ENCODE peak calls at places on chromosomes 2 and 18, in six cellular contexts. One of them, this sample, is unnamed.

GRCh38 chr2:16747706-16748105 is 82.1 kb upstream of the CYRIA start:
- DNase-seq in GM12878: no peak
- DNase-seq in HCT116: no peak
- DNase-seq in HepG2: no peak
- DNase-seq in SK-N-SH: no peak
- DNase-seq in K562: no peak
- DNase-seq in this sample: no peak

GRCh38 chr2:40372586-40372985 is 79.3 kb downstream of the SLC8A1 start:
- DNase-seq in SK-N-SH: no peak
- DNase-seq in HepG2: no peak
- DNase-seq in GM12878: no peak
- DNase-seq in K562: no peak
- DNase-seq in HCT116: no peak
- DNase-seq in this sample: no peak

GRCh38 chr18:60668583-60668982 is 296.0 kb upstream of the MC4R start:
- DNase-seq in HepG2: no peak
- DNase-seq in K562: no peak
- DNase-seq in SK-N-SH: no peak
- DNase-seq in GM12878: no peak
- DNase-seq in HCT116: no peak
- DNase-seq in this sample: no peak

GRCh38 chr2:69113627-69114026 is 100.6 kb downstream of the ANTXR1 start:
- DNase-seq in GM12878: no peak
- DNase-seq in SK-N-SH: no peak
- DNase-seq in HCT116: no peak
- DNase-seq in HepG2: no peak
- DNase-seq in K562: no peak
- DNase-seq in this sample: no peak

GRCh38 chr2:148048475-148049221 is 27.8 kb downstream of the MBD5 start:
- DNase-seq in K562: no peak
- DNase-seq in HepG2: no peak
- DNase-seq in GM12878: peak; percentile 89
- DNase-seq in HCT116: no peak
- DNase-seq in SK-N-SH: no peak
- DNase-seq in this sample: no peak

GRCh38 chr2:29260151-29260772 is 145.0 kb downstream of the CLIP4 start:
- DNase-seq in SK-N-SH: no peak
- DNase-seq in K562: no peak
- DNase-seq in HCT116: no peak
- DNase-seq in HepG2: no peak
- DNase-seq in GM12878: no peak
- DNase-seq in this sample: no peak

GRCh38 chr2:165572155-165572554 is 102.7 kb downstream of the CSRNP3 start:
- DNase-seq in GM12878: no peak
- DNase-seq in HCT116: no peak
- DNase-seq in K562: no peak
- DNase-seq in HepG2: no peak
- DNase-seq in SK-N-SH: peak; percentile 35
- DNase-seq in this sample: no peak

GRCh38 chr18:50631831-50632285 is 72.0 kb downstream of the MAPK4 start:
- DNase-seq in GM12878: no peak
- DNase-seq in K562: no peak
- DNase-seq in SK-N-SH: no peak
- DNase-seq in HCT116: no peak
- DNase-seq in HepG2: no peak
- DNase-seq in this sample: no peak

GRCh38 chr2:65530547-65531320 is 98.3 kb upstream of the SPRED2 start:
- DNase-seq in K562: no peak
- DNase-seq in GM12878: no peak
- DNase-seq in HepG2: no peak
- DNase-seq in HCT116: no peak
- DNase-seq in SK-N-SH: peak; percentile 43
- DNase-seq in this sample: no peak

GRCh38 chr2:178193823-178194599 is at the start of gene OSBPL6:
- DNase-seq in SK-N-SH: peak; percentile 97
- DNase-seq in GM12878: no peak
- DNase-seq in HCT116: peak; percentile 51
- DNase-seq in K562: peak; percentile 95
- DNase-seq in HepG2: peak; percentile 28
- DNase-seq in this sample: peak; percentile 69

GRCh38 chr2:128401680-128402079 is 83.0 kb upstream of the HS6ST1 start:
- DNase-seq in SK-N-SH: no peak
- DNase-seq in HCT116: no peak
- DNase-seq in HepG2: no peak
- DNase-seq in K562: no peak
- DNase-seq in GM12878: no peak
- DNase-seq in this sample: no peak

GRCh38 chr2:4973354-4973753 is 718.8 kb upstream of the SOX11 start:
- DNase-seq in GM12878: no peak
- DNase-seq in HepG2: no peak
- DNase-seq in SK-N-SH: no peak
- DNase-seq in HCT116: no peak
- DNase-seq in K562: no peak
- DNase-seq in this sample: no peak

GRCh38 chr2:98935111-98935770 is 784 bp downstream of the CRACDL start:
- DNase-seq in SK-N-SH: no peak
- DNase-seq in HCT116: no peak
- DNase-seq in K562: no peak
- DNase-seq in GM12878: no peak
- DNase-seq in HepG2: no peak
- DNase-seq in this sample: peak; percentile 85

DNA sequence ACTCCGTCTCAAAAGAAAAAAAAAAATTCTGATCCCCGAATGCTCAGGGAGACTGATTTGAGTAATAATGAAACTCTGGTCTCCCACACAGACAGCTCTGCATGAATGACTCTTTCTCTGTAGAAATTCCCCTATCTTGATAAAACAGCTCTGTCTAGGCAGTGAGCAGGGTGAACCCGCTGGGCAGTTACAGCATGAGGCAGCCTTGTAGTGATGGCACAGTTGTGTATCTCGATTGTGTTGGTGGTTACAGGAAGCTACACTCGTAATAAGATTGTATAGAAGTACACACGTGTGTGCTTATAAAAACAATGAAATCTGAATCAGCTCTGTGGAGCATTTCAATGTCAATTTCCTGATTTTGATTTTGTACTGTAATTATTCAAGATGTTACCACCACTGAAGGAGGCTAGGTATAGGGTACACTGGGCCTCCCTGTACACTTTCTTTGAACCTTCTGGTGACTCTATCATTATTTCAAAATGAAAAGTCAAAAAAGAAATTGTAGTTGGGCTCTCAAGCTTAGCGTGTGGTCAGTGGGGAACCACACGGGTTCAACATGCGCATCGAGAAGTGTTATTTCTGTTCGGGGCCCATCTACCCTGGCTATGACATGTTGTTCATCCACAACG is 34.9 kb upstream of the ATP8B1 start:
- DNase-seq in HepG2: no peak
- DNase-seq in K562: no peak
- DNase-seq in HCT116: no peak
- DNase-seq in SK-N-SH: no peak
- DNase-seq in GM12878: peak; percentile 91
- DNase-seq in this sample: no peak
- TF ChIP-seq JUND in HepG2: no peak
- TF ChIP-seq JUND in K562: no peak
- TF ChIP-seq JUND in HCT116: no peak
- TF ChIP-seq JUND in SK-N-SH: no peak
- TF ChIP-seq JUND in GM12878: peak; percentile 72
- TF ChIP-seq JUND in this sample: no peak

GRCh38 chr18:11561293-11561692 is 48.1 kb upstream of the SLC35G4 start:
- DNase-seq in GM12878: no peak
- DNase-seq in K562: no peak
- DNase-seq in HCT116: no peak
- DNase-seq in HepG2: no peak
- DNase-seq in SK-N-SH: no peak
- DNase-seq in this sample: no peak
- TF ChIP-seq JUND in GM12878: no peak
- TF ChIP-seq JUND in K562: no peak
- TF ChIP-seq JUND in HCT116: no peak
- TF ChIP-seq JUND in HepG2: no peak
- TF ChIP-seq JUND in SK-N-SH: no peak
- TF ChIP-seq JUND in this sample: no peak

GRCh38 chr2:235979753-235980459 is 188.3 kb downstream of the GBX2 start:
- DNase-seq in K562: no peak
- DNase-seq in HepG2: no peak
- DNase-seq in SK-N-SH: no peak
- DNase-seq in HCT116: no peak
- DNase-seq in GM12878: no peak
- DNase-seq in this sample: no peak
- TF ChIP-seq JUND in K562: no peak
- TF ChIP-seq JUND in HepG2: no peak
- TF ChIP-seq JUND in SK-N-SH: no peak
- TF ChIP-seq JUND in HCT116: no peak
- TF ChIP-seq JUND in GM12878: no peak
- TF ChIP-seq JUND in this sample: no peak

GRCh38 chr18:4286256-4286655 is 168.9 kb downstream of the DLGAP1 start:
- DNase-seq in GM12878: no peak
- DNase-seq in HepG2: no peak
- DNase-seq in HCT116: no peak
- DNase-seq in SK-N-SH: no peak
- DNase-seq in K562: no peak
- DNase-seq in this sample: no peak
- TF ChIP-seq JUND in GM12878: no peak
- TF ChIP-seq JUND in HepG2: no peak
- TF ChIP-seq JUND in HCT116: no peak
- TF ChIP-seq JUND in SK-N-SH: no peak
- TF ChIP-seq JUND in K562: no peak
- TF ChIP-seq JUND in this sample: no peak

DNA sequence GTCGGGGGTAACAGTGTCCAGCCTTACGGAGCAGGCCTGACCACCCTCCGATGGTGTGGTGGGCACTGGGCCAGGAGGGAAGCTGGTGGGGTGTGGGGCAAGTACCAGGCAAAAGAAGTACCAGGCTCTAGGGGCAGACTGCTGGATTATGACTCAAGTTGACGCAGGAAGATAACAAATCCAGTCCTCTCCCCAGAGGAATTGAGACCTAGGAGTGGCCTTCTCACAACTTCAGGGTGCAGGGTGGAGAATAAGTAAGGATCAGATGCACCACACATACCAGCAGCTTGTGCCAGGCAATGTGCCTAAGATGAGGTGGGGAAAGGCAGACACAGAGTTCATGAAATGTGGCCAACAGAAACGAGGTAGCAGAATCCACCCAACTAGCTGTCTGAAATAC is 37.9 kb downstream of the SEMA4F start:
- DNase-seq in HepG2: no peak
- DNase-seq in HCT116: no peak
- DNase-seq in K562: no peak
- DNase-seq in GM12878: no peak
- DNase-seq in SK-N-SH: no peak
- DNase-seq in this sample: no peak
- TF ChIP-seq JUND in HepG2: no peak
- TF ChIP-seq JUND in HCT116: no peak
- TF ChIP-seq JUND in K562: no peak
- TF ChIP-seq JUND in GM12878: no peak
- TF ChIP-seq JUND in SK-N-SH: no peak
- TF ChIP-seq JUND in this sample: no peak

GRCh38 chr2:105797298-105797819 is 52.6 kb downstream of the NCK2 start:
- DNase-seq in SK-N-SH: no peak
- DNase-seq in K562: no peak
- DNase-seq in GM12878: peak; percentile 65
- DNase-seq in HepG2: peak; percentile 35
- DNase-seq in HCT116: no peak
- DNase-seq in this sample: no peak
- TF ChIP-seq JUND in SK-N-SH: no peak
- TF ChIP-seq JUND in K562: no peak
- TF ChIP-seq JUND in GM12878: no peak
- TF ChIP-seq JUND in HepG2: no peak
- TF ChIP-seq JUND in HCT116: no peak
- TF ChIP-seq JUND in this sample: no peak

GRCh38 chr2:71876542-71877451 is 270.9 kb downstream of the CYP26B1 start:
- DNase-seq in HCT116: no peak
- DNase-seq in K562: no peak
- DNase-seq in HepG2: no peak
- DNase-seq in GM12878: no peak
- DNase-seq in SK-N-SH: no peak
- DNase-seq in this sample: no peak

GRCh38 chr2:71877636-71878035 is 270.0 kb downstream of the CYP26B1 start:
- DNase-seq in K562: no peak
- DNase-seq in HepG2: no peak
- DNase-seq in GM12878: no peak
- DNase-seq in SK-N-SH: no peak
- DNase-seq in HCT116: no peak
- DNase-seq in this sample: no peak

GRCh38 chr2:71880287-71880686 is 267.4 kb downstream of the CYP26B1 start:
- DNase-seq in K562: no peak
- DNase-seq in HCT116: no peak
- DNase-seq in SK-N-SH: no peak
- DNase-seq in HepG2: no peak
- DNase-seq in GM12878: no peak
- DNase-seq in this sample: no peak

GRCh38 chr2:71879509-71880184 is 268.0 kb downstream of the CYP26B1 start:
- DNase-seq in SK-N-SH: no peak
- DNase-seq in GM12878: no peak
- DNase-seq in HCT116: no peak
- DNase-seq in K562: no peak
- DNase-seq in HepG2: no peak
- DNase-seq in this sample: no peak

GRCh38 chr2:71878626-71879508 is 268.8 kb downstream of the CYP26B1 start:
- DNase-seq in HepG2: no peak
- DNase-seq in SK-N-SH: no peak
- DNase-seq in K562: no peak
- DNase-seq in GM12878: no peak
- DNase-seq in HCT116: no peak
- DNase-seq in this sample: no peak
- TF ChIP-seq JUND in HepG2: no peak
- TF ChIP-seq JUND in SK-N-SH: no peak
- TF ChIP-seq JUND in K562: no peak
- TF ChIP-seq JUND in GM12878: no peak
- TF ChIP-seq JUND in HCT116: no peak
- TF ChIP-seq JUND in this sample: no peak

DNA sequence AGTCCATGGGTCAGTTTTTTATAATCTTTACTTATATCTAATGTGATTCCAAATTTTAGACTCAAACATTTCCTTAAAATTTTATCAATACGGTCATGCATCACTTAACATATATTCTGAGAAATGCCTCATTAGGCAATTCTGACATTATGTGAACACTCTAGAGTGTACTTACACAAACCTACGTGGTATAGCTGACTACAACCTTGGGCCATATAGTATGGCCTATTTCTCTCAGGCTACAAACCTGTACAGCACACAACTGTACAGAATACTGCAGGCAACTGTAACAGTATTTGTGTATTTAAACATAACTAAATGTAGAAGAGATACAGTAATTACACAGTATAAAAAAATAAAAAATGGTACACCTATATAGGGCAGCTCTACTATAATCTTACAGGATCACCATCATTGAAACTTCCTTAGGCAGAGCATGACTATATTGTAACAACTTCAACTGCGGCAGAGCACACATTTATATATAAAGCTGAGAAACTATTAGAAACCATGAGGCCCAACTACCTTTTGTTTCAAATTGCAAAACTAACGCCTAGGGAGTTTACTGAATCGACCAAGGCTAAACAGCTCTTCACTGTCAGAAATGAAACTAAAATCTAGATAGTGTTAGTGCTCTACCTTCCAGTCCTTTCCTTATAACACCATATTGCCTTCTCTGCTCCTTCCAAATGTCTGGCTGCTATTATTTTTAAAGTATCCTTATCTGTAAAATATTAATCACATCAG is 6.9 kb downstream of the YES1 start:
- DNase-seq in K562: peak; percentile 10
- DNase-seq in SK-N-SH: no peak
- DNase-seq in HepG2: no peak
- DNase-seq in HCT116: no peak
- DNase-seq in GM12878: no peak
- DNase-seq in this sample: no peak
- TF ChIP-seq JUND in K562: no peak
- TF ChIP-seq JUND in SK-N-SH: no peak
- TF ChIP-seq JUND in HepG2: no peak
- TF ChIP-seq JUND in HCT116: no peak
- TF ChIP-seq JUND in GM12878: no peak
- TF ChIP-seq JUND in this sample: no peak

This sample was measured in T47D.